ENCODE peak calls at places on chromosomes 7 and 10, in seven cellular contexts. Y, N, M, G, J, H and K are unnamed samples.
A peak's percentile ranks its signal among the peaks of the same experiment; 100 is the strongest.

GRCh38 chr10:115402690-115403089 is 309.5 kb downstream of the ATRNL1 start:
- DNase-seq in Y (peak; percentile 46), N (no peak), M (no peak), G (no peak), J (peak; percentile 64), H (no peak), K (no peak)

GRCh38 chr10:62456611-62457101 is 82.5 kb downstream of the ZNF365 start:
- DNase-seq in Y (peak; percentile 1), N (no peak), M (no peak), G (no peak), J (peak; percentile 52), H (no peak), K (no peak)

GRCh38 chr7:123715198-123715597 is 33.6 kb downstream of the WASL start:
- DNase-seq in Y (no peak), N (no peak), M (no peak), G (no peak), J (no peak), H (no peak), K (no peak)

GRCh38 chr7:67803789-67804188 is 807.2 kb downstream of the TYW1 start:
- DNase-seq in Y (no peak), N (no peak), M (no peak), G (no peak), J (no peak), H (no peak), K (no peak)

GRCh38 chr10:98006266-98006665 is 24.2 kb downstream of the CRTAC1 start:
- DNase-seq in Y (no peak), N (peak; percentile 15), M (no peak), G (peak; percentile 5), J (no peak), H (no peak), K (no peak)

GRCh38 chr7:123594813-123595241 is 6.8 kb upstream of the ASB15 start:
- DNase-seq in Y (no peak), N (peak; percentile 81), M (no peak), G (peak; percentile 91), J (no peak), H (no peak), K (no peak)

GRCh38 chr10:121669010-121669366 is 70.7 kb upstream of the FGFR2 start:
- DNase-seq in Y (no peak), N (no peak), M (no peak), G (no peak), J (no peak), H (no peak), K (no peak)

GRCh38 chr7:98165827-98166667 is 45.2 kb upstream of the BHLHA15 start:
- DNase-seq in Y (peak; percentile 70), N (peak; percentile 48), M (peak; percentile 5), G (peak; percentile 47), J (peak; percentile 22), H (peak; percentile 43), K (peak; percentile 57)

GRCh38 chr10:59098811-59099452 is 77.5 kb upstream of the PHYHIPL start:
- DNase-seq in Y (no peak), N (no peak), M (no peak), G (no peak), J (peak; percentile 84), H (no peak), K (no peak)

GRCh38 chr7:82674319-82674718 is 230.7 kb upstream of the CACNA2D1 start:
- DNase-seq in Y (no peak), N (no peak), M (no peak), G (no peak), J (no peak), H (no peak), K (no peak)

GRCh38 chr10:24556746-24557742 is 166.6 kb downstream of the ARHGAP21 start:
- DNase-seq in Y (peak; percentile 38), N (no peak), M (no peak), G (no peak), J (peak; percentile 85), H (peak; percentile 5), K (no peak)

GRCh38 chr10:48398261-48398660 is 91.8 kb downstream of the MAPK8 start:
- DNase-seq in Y (no peak), N (no peak), M (no peak), G (no peak), J (no peak), H (no peak), K (no peak)

GRCh38 chr7:55903985-55904759 is 16.9 kb downstream of the ZNF713 start:
- DNase-seq in Y (no peak), N (no peak), M (no peak), G (no peak), J (no peak), H (no peak), K (no peak)